ENCODE peak calls at places on chromosomes 11 and 22, in nine cellular contexts. One of them, this sample, is unnamed.

GRCh38 chr11:129364143-129364654 is 11.4 kb upstream of the BARX2 start:
- DNase-seq in CD8-positive, alpha-beta memory T cell: peak
- DNase-seq in stimulated activated CD8-positive, alpha-beta memory T cell treated with anti-CD3 and anti-CD28 coated beads, Interleukin-4, amount 100 ng/mL, for 4 hours: peak
- DNase-seq in heart right ventricle: peak
- DNase-seq in neural crest cell: peak
- DNase-seq in midbrain: peak
- DNase-seq in stimulated activated CD4-positive, alpha-beta T cell treated with anti-CD3 and anti-CD28 coated beads, Interleukin-1b, Interleukin-23, amount 100 ng/mL, for 24 hours: peak
- DNase-seq in amniotic stem cell: peak
- DNase-seq in occipital lobe: peak
- DNase-seq in this sample: peak

GRCh38 chr11:1382831-1383607 is 6.7 kb upstream of the BRSK2 start:
- DNase-seq in amniotic stem cell: peak
- DNase-seq in midbrain: peak
- DNase-seq in neural crest cell: peak
- DNase-seq in stimulated activated CD8-positive, alpha-beta memory T cell treated with anti-CD3 and anti-CD28 coated beads, Interleukin-4, amount 100 ng/mL, for 4 hours: peak
- DNase-seq in CD8-positive, alpha-beta memory T cell: peak
- DNase-seq in stimulated activated CD4-positive, alpha-beta T cell treated with anti-CD3 and anti-CD28 coated beads, Interleukin-1b, Interleukin-23, amount 100 ng/mL, for 24 hours: peak
- DNase-seq in heart right ventricle: peak
- DNase-seq in occipital lobe: peak
- DNase-seq in this sample: peak

GRCh38 chr22:48135641-48136040 is 1373.2 kb downstream of the TBC1D22A start:
- DNase-seq in heart right ventricle: no peak
- DNase-seq in stimulated activated CD8-positive, alpha-beta memory T cell treated with anti-CD3 and anti-CD28 coated beads, Interleukin-4, amount 100 ng/mL, for 4 hours: no peak
- DNase-seq in amniotic stem cell: no peak
- DNase-seq in midbrain: no peak
- DNase-seq in neural crest cell: no peak
- DNase-seq in stimulated activated CD4-positive, alpha-beta T cell treated with anti-CD3 and anti-CD28 coated beads, Interleukin-1b, Interleukin-23, amount 100 ng/mL, for 24 hours: no peak
- DNase-seq in CD8-positive, alpha-beta memory T cell: no peak
- DNase-seq in occipital lobe: no peak
- DNase-seq in this sample: no peak

GRCh38 chr22:32940736-32941135 is 117.4 kb downstream of the SYN3 start:
- DNase-seq in stimulated activated CD4-positive, alpha-beta T cell treated with anti-CD3 and anti-CD28 coated beads, Interleukin-1b, Interleukin-23, amount 100 ng/mL, for 24 hours: no peak
- DNase-seq in CD8-positive, alpha-beta memory T cell: no peak
- DNase-seq in amniotic stem cell: no peak
- DNase-seq in neural crest cell: no peak
- DNase-seq in midbrain: no peak
- DNase-seq in heart right ventricle: no peak
- DNase-seq in stimulated activated CD8-positive, alpha-beta memory T cell treated with anti-CD3 and anti-CD28 coated beads, Interleukin-4, amount 100 ng/mL, for 4 hours: no peak
- DNase-seq in occipital lobe: no peak
- DNase-seq in this sample: no peak

GRCh38 chr11:132821027-132821426 is 711.3 kb downstream of the OPCML start:
- DNase-seq in occipital lobe: no peak
- DNase-seq in midbrain: no peak
- DNase-seq in stimulated activated CD8-positive, alpha-beta memory T cell treated with anti-CD3 and anti-CD28 coated beads, Interleukin-4, amount 100 ng/mL, for 4 hours: no peak
- DNase-seq in neural crest cell: no peak
- DNase-seq in CD8-positive, alpha-beta memory T cell: no peak
- DNase-seq in amniotic stem cell: peak
- DNase-seq in stimulated activated CD4-positive, alpha-beta T cell treated with anti-CD3 and anti-CD28 coated beads, Interleukin-1b, Interleukin-23, amount 100 ng/mL, for 24 hours: no peak
- DNase-seq in heart right ventricle: no peak
- DNase-seq in this sample: peak

GRCh38 chr11:113629562-113629961 is 76.5 kb downstream of the TMPRSS5 start:
- DNase-seq in heart right ventricle: no peak
- DNase-seq in stimulated activated CD4-positive, alpha-beta T cell treated with anti-CD3 and anti-CD28 coated beads, Interleukin-1b, Interleukin-23, amount 100 ng/mL, for 24 hours: no peak
- DNase-seq in neural crest cell: no peak
- DNase-seq in CD8-positive, alpha-beta memory T cell: no peak
- DNase-seq in amniotic stem cell: no peak
- DNase-seq in midbrain: no peak
- DNase-seq in stimulated activated CD8-positive, alpha-beta memory T cell treated with anti-CD3 and anti-CD28 coated beads, Interleukin-4, amount 100 ng/mL, for 4 hours: no peak
- DNase-seq in occipital lobe: no peak
- DNase-seq in this sample: no peak

GRCh38 chr11:44651535-44652130 is 75.1 kb upstream of the TSPAN18 start:
- DNase-seq in heart right ventricle: no peak
- DNase-seq in occipital lobe: no peak
- DNase-seq in CD8-positive, alpha-beta memory T cell: no peak
- DNase-seq in neural crest cell: no peak
- DNase-seq in stimulated activated CD8-positive, alpha-beta memory T cell treated with anti-CD3 and anti-CD28 coated beads, Interleukin-4, amount 100 ng/mL, for 4 hours: no peak
- DNase-seq in midbrain: no peak
- DNase-seq in amniotic stem cell: no peak
- DNase-seq in stimulated activated CD4-positive, alpha-beta T cell treated with anti-CD3 and anti-CD28 coated beads, Interleukin-1b, Interleukin-23, amount 100 ng/mL, for 24 hours: no peak
- DNase-seq in this sample: no peak

GRCh38 chr11:11981840-11982239 is 26.6 kb downstream of the DKK3 start:
- DNase-seq in stimulated activated CD8-positive, alpha-beta memory T cell treated with anti-CD3 and anti-CD28 coated beads, Interleukin-4, amount 100 ng/mL, for 4 hours: no peak
- DNase-seq in stimulated activated CD4-positive, alpha-beta T cell treated with anti-CD3 and anti-CD28 coated beads, Interleukin-1b, Interleukin-23, amount 100 ng/mL, for 24 hours: no peak
- DNase-seq in occipital lobe: no peak
- DNase-seq in CD8-positive, alpha-beta memory T cell: no peak
- DNase-seq in heart right ventricle: no peak
- DNase-seq in midbrain: no peak
- DNase-seq in amniotic stem cell: no peak
- DNase-seq in neural crest cell: no peak
- DNase-seq in this sample: no peak

GRCh38 chr11:103961010-103961409 is 75.4 kb upstream of the DDI1 start:
- DNase-seq in amniotic stem cell: no peak
- DNase-seq in stimulated activated CD8-positive, alpha-beta memory T cell treated with anti-CD3 and anti-CD28 coated beads, Interleukin-4, amount 100 ng/mL, for 4 hours: no peak
- DNase-seq in midbrain: no peak
- DNase-seq in occipital lobe: no peak
- DNase-seq in heart right ventricle: no peak
- DNase-seq in neural crest cell: no peak
- DNase-seq in stimulated activated CD4-positive, alpha-beta T cell treated with anti-CD3 and anti-CD28 coated beads, Interleukin-1b, Interleukin-23, amount 100 ng/mL, for 24 hours: no peak
- DNase-seq in CD8-positive, alpha-beta memory T cell: no peak
- DNase-seq in this sample: no peak

GRCh38 chr11:45106006-45106405 is 40.4 kb upstream of the PRDM11 start:
- DNase-seq in neural crest cell: no peak
- DNase-seq in occipital lobe: no peak
- DNase-seq in CD8-positive, alpha-beta memory T cell: no peak
- DNase-seq in midbrain: no peak
- DNase-seq in amniotic stem cell: no peak
- DNase-seq in stimulated activated CD4-positive, alpha-beta T cell treated with anti-CD3 and anti-CD28 coated beads, Interleukin-1b, Interleukin-23, amount 100 ng/mL, for 24 hours: no peak
- DNase-seq in stimulated activated CD8-positive, alpha-beta memory T cell treated with anti-CD3 and anti-CD28 coated beads, Interleukin-4, amount 100 ng/mL, for 4 hours: no peak
- DNase-seq in heart right ventricle: no peak
- DNase-seq in this sample: no peak

GRCh38 chr11:1197431-1197885 is 25.4 kb upstream of the MUC5B start:
- DNase-seq in heart right ventricle: no peak
- DNase-seq in stimulated activated CD8-positive, alpha-beta memory T cell treated with anti-CD3 and anti-CD28 coated beads, Interleukin-4, amount 100 ng/mL, for 4 hours: no peak
- DNase-seq in neural crest cell: no peak
- DNase-seq in midbrain: no peak
- DNase-seq in CD8-positive, alpha-beta memory T cell: no peak
- DNase-seq in stimulated activated CD4-positive, alpha-beta T cell treated with anti-CD3 and anti-CD28 coated beads, Interleukin-1b, Interleukin-23, amount 100 ng/mL, for 24 hours: no peak
- DNase-seq in occipital lobe: no peak
- DNase-seq in amniotic stem cell: no peak
- DNase-seq in this sample: no peak

GRCh38 chr11:34988294-34989255 is 72.2 kb downstream of the PDHX start:
- DNase-seq in stimulated activated CD8-positive, alpha-beta memory T cell treated with anti-CD3 and anti-CD28 coated beads, Interleukin-4, amount 100 ng/mL, for 4 hours: no peak
- DNase-seq in heart right ventricle: no peak
- DNase-seq in neural crest cell: no peak
- DNase-seq in stimulated activated CD4-positive, alpha-beta T cell treated with anti-CD3 and anti-CD28 coated beads, Interleukin-1b, Interleukin-23, amount 100 ng/mL, for 24 hours: no peak
- DNase-seq in amniotic stem cell: no peak
- DNase-seq in CD8-positive, alpha-beta memory T cell: no peak
- DNase-seq in midbrain: no peak
- DNase-seq in occipital lobe: no peak
- DNase-seq in this sample: peak